ENCODE peak calls at places on chromosomes 7 and 10, in four cellular contexts. One of them, this sample, is unnamed.

GRCh38 chr10:71040326-71040725 is 152.0 kb upstream of the PCBD1 start:
- DNase-seq in upper lobe of right lung: no peak
- DNase-seq in B cell: no peak
- DNase-seq in progenitor cell of endocrine pancreas: no peak
- DNase-seq in this sample: no peak

GRCh38 chr10:69963178-69963834 is 89.3 kb upstream of the MACROH2A2 start:
- DNase-seq in B cell: no peak
- DNase-seq in upper lobe of right lung: no peak
- DNase-seq in progenitor cell of endocrine pancreas: no peak
- DNase-seq in this sample: no peak

GRCh38 chr7:45511721-45512422 is 62.3 kb upstream of the ADCY1 start:
- DNase-seq in B cell: no peak
- DNase-seq in upper lobe of right lung: no peak
- DNase-seq in progenitor cell of endocrine pancreas: no peak
- DNase-seq in this sample: no peak

GRCh38 chr10:79070611-79071534 is 2.1 kb downstream of the ZMIZ1 start:
- DNase-seq in progenitor cell of endocrine pancreas: peak
- DNase-seq in upper lobe of right lung: peak
- DNase-seq in B cell: no peak
- DNase-seq in this sample: peak

GRCh38 chr7:141483044-141483443 is 68.2 kb upstream of the AGK start:
- DNase-seq in B cell: no peak
- DNase-seq in progenitor cell of endocrine pancreas: no peak
- DNase-seq in upper lobe of right lung: no peak
- DNase-seq in this sample: no peak

GRCh38 chr10:126013489-126014281 is 117.3 kb downstream of the FANK1 start:
- DNase-seq in B cell: no peak
- DNase-seq in progenitor cell of endocrine pancreas: no peak
- DNase-seq in upper lobe of right lung: no peak
- DNase-seq in this sample: no peak

GRCh38 chr10:124678566-124679240 is 65.5 kb downstream of the FAM53B start:
- DNase-seq in B cell: no peak
- DNase-seq in upper lobe of right lung: no peak
- DNase-seq in progenitor cell of endocrine pancreas: no peak
- DNase-seq in this sample: no peak

GRCh38 chr7:45594780-45595535 is 20.8 kb downstream of the ADCY1 start:
- DNase-seq in B cell: no peak
- DNase-seq in upper lobe of right lung: no peak
- DNase-seq in progenitor cell of endocrine pancreas: no peak
- DNase-seq in this sample: peak

GRCh38 chr10:66180651-66181318 is 745.1 kb upstream of the LRRTM3 start:
- DNase-seq in B cell: no peak
- DNase-seq in upper lobe of right lung: no peak
- DNase-seq in progenitor cell of endocrine pancreas: no peak
- DNase-seq in this sample: peak

GRCh38 chr10:84365339-84365881 is 37.0 kb downstream of the CCSER2 start:
- DNase-seq in upper lobe of right lung: no peak
- DNase-seq in progenitor cell of endocrine pancreas: no peak
- DNase-seq in B cell: no peak
- DNase-seq in this sample: no peak

GRCh38 chr10:94046152-94046551 is 52.4 kb downstream of the PLCE1 start:
- DNase-seq in B cell: no peak
- DNase-seq in progenitor cell of endocrine pancreas: no peak
- DNase-seq in upper lobe of right lung: no peak
- DNase-seq in this sample: no peak

GRCh38 chr10:48885376-48885775 is 54.3 kb downstream of the LRRC18 start:
- DNase-seq in progenitor cell of endocrine pancreas: no peak
- DNase-seq in upper lobe of right lung: no peak
- DNase-seq in B cell: no peak
- DNase-seq in this sample: peak
- TF ChIP-seq CTCF in progenitor cell of endocrine pancreas: peak
- TF ChIP-seq CTCF in upper lobe of right lung: peak
- TF ChIP-seq CTCF in B cell: no peak
- TF ChIP-seq CTCF in this sample: peak

DNA sequence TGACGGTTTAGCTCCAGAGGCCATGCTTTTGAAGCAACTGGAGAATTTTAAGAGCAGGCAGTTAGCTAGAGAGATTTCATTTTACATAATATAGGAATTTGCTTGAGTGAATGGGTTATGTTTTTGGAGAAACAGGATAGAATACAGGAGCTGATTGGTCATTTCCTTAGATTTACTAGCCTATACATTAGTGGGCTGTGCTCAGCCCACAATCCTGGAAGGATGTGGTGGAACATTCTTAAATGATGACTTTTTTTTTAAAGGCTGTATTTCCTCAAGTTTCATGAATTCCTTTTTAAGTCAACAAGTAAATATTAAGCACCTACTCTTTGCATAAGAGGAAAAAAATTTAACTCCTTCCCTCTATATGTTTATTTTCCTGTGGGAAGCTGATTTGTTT is 314.4 kb upstream of the BMPER start:
- DNase-seq in B cell: no peak
- DNase-seq in upper lobe of right lung: no peak
- DNase-seq in progenitor cell of endocrine pancreas: no peak
- DNase-seq in this sample: no peak
- TF ChIP-seq CTCF in B cell: no peak
- TF ChIP-seq CTCF in upper lobe of right lung: no peak
- TF ChIP-seq CTCF in progenitor cell of endocrine pancreas: no peak
- TF ChIP-seq CTCF in this sample: no peak

GRCh38 chr10:76905251-76905650 is 732.4 kb downstream of the KCNMA1 start:
- DNase-seq in progenitor cell of endocrine pancreas: no peak
- DNase-seq in upper lobe of right lung: no peak
- DNase-seq in B cell: no peak
- DNase-seq in this sample: no peak

GRCh38 chr10:76906221-76906620 is 731.4 kb downstream of the KCNMA1 start:
- DNase-seq in upper lobe of right lung: no peak
- DNase-seq in progenitor cell of endocrine pancreas: no peak
- DNase-seq in B cell: no peak
- DNase-seq in this sample: no peak

GRCh38 chr10:76901701-76902100 is 735.9 kb downstream of the KCNMA1 start:
- DNase-seq in B cell: no peak
- DNase-seq in progenitor cell of endocrine pancreas: no peak
- DNase-seq in upper lobe of right lung: no peak
- DNase-seq in this sample: no peak

GRCh38 chr10:76903387-76903786 is 734.2 kb downstream of the KCNMA1 start:
- DNase-seq in progenitor cell of endocrine pancreas: no peak
- DNase-seq in upper lobe of right lung: no peak
- DNase-seq in B cell: no peak
- DNase-seq in this sample: no peak

GRCh38 chr10:76902949-76903348 is 734.7 kb downstream of the KCNMA1 start:
- DNase-seq in B cell: no peak
- DNase-seq in progenitor cell of endocrine pancreas: peak
- DNase-seq in upper lobe of right lung: no peak
- DNase-seq in this sample: peak
- TF ChIP-seq CTCF in B cell: peak
- TF ChIP-seq CTCF in progenitor cell of endocrine pancreas: peak
- TF ChIP-seq CTCF in upper lobe of right lung: no peak
- TF ChIP-seq CTCF in this sample: peak

GRCh38 chr10:19828278-19829049 is 12.2 kb downstream of the PLXDC2 start:
- DNase-seq in progenitor cell of endocrine pancreas: no peak
- DNase-seq in B cell: no peak
- DNase-seq in upper lobe of right lung: no peak
- DNase-seq in this sample: no peak
- TF ChIP-seq CTCF in progenitor cell of endocrine pancreas: no peak
- TF ChIP-seq CTCF in B cell: no peak
- TF ChIP-seq CTCF in upper lobe of right lung: no peak
- TF ChIP-seq CTCF in this sample: no peak

This sample was measured in neural crest cell.